ENCODE peak calls at places on chromosomes 4 and X, in five cellular contexts. Z, T, N, U and V are unnamed samples. For H3K4me1, the result is how much of the 10 kb centered on the place peaks cover.

GRCh38 chr4:122227202-122227601 is 75.1 kb downstream of the BLTP1 start:
- DNase-seq in T (no peak), N (no peak), Z (no peak), U (no peak), V (no peak)

GRCh38 chr4:23084559-23085248 is 392.0 kb downstream of the GBA3 start:
- DNase-seq in N (no peak), Z (no peak), T (no peak), U (no peak), V (no peak)

GRCh38 chr4:138259801-138260200 is 17.7 kb upstream of the SLC7A11 start:
- DNase-seq in U (no peak), N (no peak), Z (no peak), T (no peak), V (peak)

GRCh38 chr4:119592708-119593298 is 35.8 kb downstream of the PDE5A start:
- DNase-seq in Z (no peak), T (no peak), U (no peak), N (no peak), V (no peak)

GRCh38 chr4:72418458-72418857 is 150.6 kb downstream of the ADAMTS3 start:
- DNase-seq in N (no peak), U (peak), Z (no peak), T (no peak), V (peak)

GRCh38 chr4:80171251-80171650 is 26.1 kb upstream of the PRDM8 start:
- DNase-seq in Z (no peak), T (no peak), U (no peak), N (no peak), V (peak)

GRCh38 chrX:44529315-44529714 is 13.3 kb downstream of the FUNDC1 start:
- DNase-seq in N (no peak), Z (no peak), T (no peak), U (no peak), V (no peak)

GRCh38 chr4:113657834-113658233 is 103.7 kb downstream of the CAMK2D start:
- DNase-seq in Z (no peak), T (no peak), U (no peak), N (no peak), V (no peak)

GRCh38 chrX:105695451-105695850 is 126.9 kb upstream of the NRK start:
- DNase-seq in T (no peak), N (no peak), Z (no peak), U (no peak), V (peak)

GRCh38 chrX:65586491-65586890 is 51.9 kb upstream of the LAS1L start:
- DNase-seq in N (no peak), U (no peak), Z (no peak), T (no peak), V (no peak)

GRCh38 chrX:153592966-153593688 is 5.8 kb downstream of the CCNQ start:
- DNase-seq in U (peak), T (no peak), Z (no peak), N (no peak), V (no peak)

GRCh38 chr4:114208747-114209146 is 229.3 kb upstream of the ARSJ start:
- DNase-seq in U (no peak), T (no peak), Z (no peak), N (no peak), V (peak)

GRCh38 chrX:120727911-120728310 is 98.1 kb upstream of the C1GALT1C1 start:
- DNase-seq in U (no peak), T (no peak), Z (no peak), N (no peak), V (no peak)

GRCh38 chrX:1466232-1466661 is 13.5 kb upstream of the ASMTL start:
- DNase-seq in Z (no peak), U (no peak), N (peak), T (peak), V (no peak)

GRCh38 chr4:40395908-40396806 is 61.0 kb downstream of the CHRNA9 start:
- DNase-seq in Z (no peak), N (peak), T (peak), U (no peak), V (no peak)

GRCh38 chr4:171117457-171117856 is 695.7 kb upstream of the GALNTL6 start:
- DNase-seq in Z (no peak), N (no peak), T (no peak), U (no peak), V (peak)

GRCh38 chr4:52684896-52685295 is 25.8 kb upstream of the USP46 start:
- DNase-seq in Z (no peak), U (no peak), N (no peak), T (no peak), V (no peak)

GRCh38 chr4:165384608-165385007 is 5.8 kb downstream of the CPE start:
- DNase-seq in N (no peak), T (no peak), Z (no peak), U (peak), V (peak)

GRCh38 chr4:122652379-122652778 is 31.5 kb upstream of the IL21 start:
- DNase-seq in N (no peak), Z (no peak), T (peak), U (peak), V (peak)

GRCh38 chrX:130173190-130173895 is 1.6 kb downstream of the RAB33A start:
- DNase-seq in T (no peak), U (no peak), N (no peak), Z (no peak), V (no peak)

GRCh38 chr4:8336412-8337075 is 67.0 kb downstream of the HTRA3 start:
- DNase-seq in Z (no peak), T (no peak), N (no peak), U (no peak), V (peak)

GRCh38 chr4:140924761-140925392 is 168.7 kb upstream of the TBC1D9 start:
- DNase-seq in N (no peak), Z (no peak), U (peak), T (no peak), V (no peak)

GRCh38 chrX:100895365-100896075 is 21.4 kb upstream of the NOX1 start:
- DNase-seq in Z (no peak), T (no peak), U (peak), N (no peak), V (peak)

GRCh38 chr4:148926861-148927260 is 484.6 kb upstream of the NR3C2 start:
- DNase-seq in Z (no peak), N (no peak), U (no peak), T (no peak), V (peak)

GRCh38 chr4:166045457-166045856 is 172.4 kb downstream of the TLL1 start:
- DNase-seq in T (no peak), N (no peak), Z (no peak), U (no peak), V (no peak)

GRCh38 chr4:145935253-145936141 is 3.1 kb downstream of the ZNF827 start:
- DNase-seq in T (no peak), N (no peak), U (peak), Z (no peak), V (no peak)

GRCh38 chr4:21451032-21451431 is 497.5 kb downstream of the KCNIP4 start:
- DNase-seq in U (no peak), Z (no peak), T (no peak), N (no peak), V (peak)

GRCh38 chr4:169677150-169677732 is 56.9 kb downstream of the CLCN3 start:
- DNase-seq in N (no peak), Z (no peak), T (no peak), U (no peak), V (no peak)

GRCh38 chr4:161815841-161816240 is 348.0 kb downstream of the FSTL5 start:
- DNase-seq in Z (no peak), U (no peak), N (no peak), T (no peak), V (no peak)

GRCh38 chr4:75513529-75514130 is 573 bp downstream of the RCHY1 start:
- DNase-seq in T (no peak), U (no peak), N (no peak), Z (no peak), V (peak)

GRCh38 chr4:13627185-13627605 is 330 bp downstream of the BOD1L1 start:
- DNase-seq in N (peak), T (no peak), U (no peak), Z (no peak), V (no peak)

GRCh38 chr4:109332926-109333464 is 30.5 kb upstream of the COL25A1 start:
- DNase-seq in Z (peak), T (no peak), U (no peak), N (no peak), V (no peak)

GRCh38 chrX:63754141-63754859 is 30.7 kb downstream of the ARHGEF9 start:
- DNase-seq in U (no peak), Z (no peak), T (no peak), N (no peak), V (peak)

GRCh38 chr4:85953651-85954018 is 406.2 kb downstream of the MAPK10 start:
- DNase-seq in N (no peak), U (no peak), Z (no peak), T (no peak), V (peak)

GRCh38 chr4:106615407-106615945 is 246.9 kb upstream of the GIMD1 start:
- DNase-seq in T (no peak), Z (no peak), U (no peak), N (no peak), V (no peak)

GRCh38 chr4:10212400-10212799 is 95.8 kb upstream of the WDR1 start:
- DNase-seq in U (no peak), N (no peak), Z (no peak), T (no peak), V (no peak)

GRCh38 chrX:153463031-153463430 is 7.3 kb downstream of the HAUS7 start:
- DNase-seq in U (no peak), N (no peak), T (no peak), Z (no peak), V (no peak)

GRCh38 chr4:79182209-79182608 is 143.7 kb downstream of the NAA11 start:
- DNase-seq in T (no peak), U (no peak), N (no peak), Z (no peak), V (no peak)

GRCh38 chrX:132740316-132741123 is 217.9 kb downstream of the HS6ST2 start:
- DNase-seq in U (peak), N (no peak), T (no peak), Z (no peak), V (no peak)

DNA sequence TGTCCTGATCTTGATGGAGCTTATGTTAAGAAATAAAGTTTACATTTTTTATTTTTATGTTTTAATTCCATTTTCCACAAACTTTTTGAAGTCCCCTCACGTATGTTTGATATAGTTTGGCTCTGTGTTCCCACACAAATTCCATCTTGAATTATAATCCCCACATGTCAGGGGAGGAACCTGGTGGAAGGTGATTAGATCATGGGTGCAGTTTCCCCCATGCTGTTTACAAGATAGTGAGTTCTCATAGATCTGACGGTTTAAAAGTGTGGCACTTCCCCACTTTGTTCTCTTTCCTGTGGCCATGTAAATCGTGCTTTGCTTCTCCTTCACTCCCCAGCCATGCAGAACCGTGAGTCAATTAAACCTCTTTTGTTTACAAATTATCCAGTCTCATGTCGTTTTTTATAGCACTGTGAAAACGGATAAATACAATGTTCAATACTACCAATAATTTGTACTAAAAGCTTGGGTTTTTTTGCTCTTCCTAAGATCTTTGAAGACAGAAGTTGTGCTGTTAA is 89.8 kb downstream of the PAPSS1 start:
- DNase-seq in T (no peak), N (no peak), U (no peak), Z (no peak), V (no peak)
- H3K27ac ChIP-seq in T (no peak), N (no peak), U (no peak), Z (no peak), V (no peak)

GRCh38 chrX:39203427-39203826 is 402.2 kb downstream of the MID1IP1 start:
- DNase-seq in N (no peak), T (no peak), Z (no peak), U (no peak), V (no peak)

GRCh38 chrX:39196192-39197102 is 395.2 kb downstream of the MID1IP1 start:
- DNase-seq in N (no peak), T (no peak), U (no peak), Z (no peak), V (peak)

GRCh38 chrX:39202641-39203040 is 401.4 kb downstream of the MID1IP1 start:
- DNase-seq in U (no peak), N (no peak), Z (no peak), T (no peak), V (no peak)

GRCh38 chrX:39201305-39201990 is 400.2 kb downstream of the MID1IP1 start:
- DNase-seq in Z (no peak), U (no peak), T (no peak), N (no peak), V (peak)

GRCh38 chrX:39199429-39199828 is 398.2 kb downstream of the MID1IP1 start:
- DNase-seq in N (no peak), T (no peak), U (no peak), Z (no peak), V (no peak)
- H3K4me1 ChIP-seq in N (under half), T (under half), U (under half), Z (under half), V (under half)

GRCh38 chr4:926538-926937 is 5.6 kb downstream of the GAK start:
- DNase-seq in T (no peak), U (peak), Z (peak), N (no peak), V (no peak)

GRCh38 chr4:925171-925570 is 6.9 kb downstream of the GAK start:
- DNase-seq in Z (no peak), N (no peak), T (no peak), U (peak), V (no peak)

GRCh38 chr4:924107-925096 is 7.7 kb downstream of the GAK start:
- DNase-seq in T (no peak), U (peak), Z (no peak), N (no peak), V (peak)

GRCh38 chr4:929096-929765 is 2.9 kb downstream of the GAK start:
- DNase-seq in U (peak), Z (no peak), N (no peak), T (no peak), V (no peak)

DNA sequence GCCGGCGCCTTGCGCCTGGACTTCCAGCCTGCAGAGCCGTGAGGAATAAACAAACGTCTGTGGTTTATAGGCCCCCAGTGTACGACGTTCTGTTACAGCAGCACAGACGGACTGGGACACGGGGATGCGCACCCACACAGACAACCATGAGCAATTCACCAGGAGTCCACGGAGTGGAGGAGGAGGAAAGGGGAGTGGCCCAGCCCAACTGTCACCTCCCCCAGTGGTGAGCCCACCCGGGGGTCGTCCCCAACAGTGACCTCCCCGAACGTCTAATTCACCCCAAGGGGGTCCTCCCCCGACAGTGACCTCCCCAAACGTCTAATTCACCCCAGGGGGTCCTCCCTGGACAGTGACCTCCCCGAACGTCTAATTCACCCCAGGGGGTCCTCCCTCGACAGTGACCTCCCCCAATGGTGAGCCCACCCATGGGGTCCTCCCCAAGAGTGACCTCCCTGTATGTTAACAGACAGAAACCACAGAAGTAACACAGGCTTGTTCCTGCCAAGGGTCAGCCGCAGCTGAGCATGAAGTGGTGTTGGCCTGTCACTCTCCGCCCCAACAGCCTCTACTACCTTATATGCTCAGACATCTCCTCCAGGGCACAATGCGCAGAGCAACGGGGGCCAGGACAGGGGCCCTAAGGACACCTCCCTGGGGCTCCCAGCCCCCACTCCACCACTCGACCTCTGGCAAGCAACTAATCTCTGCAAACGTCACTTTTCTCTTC is 6.2 kb downstream of the GAK start:
- DNase-seq in Z (no peak), N (no peak), T (no peak), U (peak), V (no peak)
- TF ChIP-seq CTCF in Z (no peak), N (no peak), T (no peak), U (no peak), V (no peak)

GRCh38 chr4:123876122-123876521 is 479.5 kb downstream of the SPRY1 start:
- DNase-seq in U (no peak), T (no peak), N (no peak), Z (no peak), V (no peak)
- H3K27ac ChIP-seq in U (no peak), T (peak), N (no peak), Z (no peak), V (no peak)

GRCh38 chr4:2077537-2078460 is 18.7 kb downstream of the NAT8L start:
- DNase-seq in T (no peak), U (no peak), N (peak), Z (no peak), V (no peak)

GRCh38 chr4:2080429-2081300 is 21.5 kb downstream of the NAT8L start:
- DNase-seq in T (no peak), Z (no peak), N (peak), U (no peak), V (no peak)

GRCh38 chr4:2078584-2078983 is 19.5 kb downstream of the NAT8L start:
- DNase-seq in Z (no peak), N (peak), T (no peak), U (no peak), V (no peak)

GRCh38 chr4:2079926-2080325 is 20.8 kb downstream of the NAT8L start:
- DNase-seq in T (no peak), N (peak), Z (no peak), U (no peak), V (no peak)

GRCh38 chr4:2079006-2079405 is 19.9 kb downstream of the NAT8L start:
- DNase-seq in Z (no peak), N (no peak), T (no peak), U (no peak), V (no peak)
- H3K4me1 ChIP-seq in Z (under half), N (under half), T (under half), U (under half), V (under half)

GRCh38 chr4:155972098-155972497 is 18.4 kb upstream of the CTSO start:
- DNase-seq in N (no peak), Z (no peak), T (no peak), U (no peak), V (no peak)
- TF ChIP-seq CTCF in N (no peak), Z (peak), T (no peak), U (peak), V (peak)

GRCh38 chr4:150582101-150582565 is at the start of gene MAB21L2:
- DNase-seq in Z (no peak), U (peak), N (no peak), T (no peak), V (no peak)
- H3K27ac ChIP-seq in Z (no peak), U (peak), N (no peak), T (no peak), V (no peak)